ENCODE peak calls at places on chromosomes 7 and 10, in nine cellular contexts. W is amygdala, L is AG04450, B is NCI-H748 treated with DMSO at 0.1 percent for 48 hours, A is endothelial cell, P is ACHN, J is cortex of kidney, I is heart right ventricle, C is adrenal gland. O is an unnamed sample.

GRCh38 chr7:139886206-139886605 is 57.1 kb downstream of the TBXAS1 start:
- DNase-seq in W (no peak), L (no peak), B (no peak), A (no peak), P (no peak), J (no peak), I (no peak), C (no peak), O (no peak)

GRCh38 chr10:73163096-73163495 is 4.7 kb downstream of the ECD start:
- DNase-seq in W (no peak), L (no peak), B (no peak), A (no peak), P (no peak), J (no peak), I (no peak), C (no peak), O (no peak)

GRCh38 chr10:103472005-103472404 is 7.0 kb downstream of the CALHM3 start:
- DNase-seq in W (no peak), L (no peak), B (no peak), A (no peak), P (no peak), J (no peak), I (no peak), C (no peak), O (no peak)

GRCh38 chr10:6924166-6924565 is 344.1 kb upstream of the PRKCQ start:
- DNase-seq in W (no peak), L (no peak), B (no peak), A (no peak), P (no peak), J (no peak), I (no peak), C (no peak), O (no peak)

GRCh38 chr7:155276032-155276799 is 21.5 kb upstream of the INSIG1 start:
- DNase-seq in W (no peak), L (no peak), B (no peak), A (no peak), P (no peak), J (no peak), I (no peak), C (no peak), O (no peak)

GRCh38 chr7:70498633-70499032 is 633.3 kb upstream of the GALNT17 start:
- DNase-seq in W (no peak), L (no peak), B (no peak), A (no peak), P (no peak), J (no peak), I (no peak), C (no peak), O (no peak)

GRCh38 chr10:116771101-116771705 is 28.8 kb upstream of the HSPA12A start:
- DNase-seq in W (no peak), L (peak), B (no peak), A (no peak), P (peak), J (no peak), I (peak), C (peak), O (no peak)

GRCh38 chr7:66283003-66283920 is 78.1 kb downstream of the TPST1 start:
- DNase-seq in W (no peak), L (peak), B (no peak), A (no peak), P (peak), J (no peak), I (no peak), C (no peak), O (no peak)

GRCh38 chr7:34153680-34154270 is 248.4 kb downstream of the BMPER start:
- DNase-seq in W (no peak), L (no peak), B (no peak), A (no peak), P (no peak), J (no peak), I (no peak), C (no peak), O (no peak)

GRCh38 chr10:86824151-86824550 is 67.7 kb downstream of the BMPR1A start:
- DNase-seq in W (no peak), L (no peak), B (no peak), A (no peak), P (no peak), J (no peak), I (no peak), C (no peak), O (no peak)

GRCh38 chr7:152121432-152121831 is 96.0 kb downstream of the GALNT11 start:
- DNase-seq in W (no peak), L (no peak), B (no peak), A (no peak), P (no peak), J (no peak), I (no peak), C (no peak), O (no peak)

GRCh38 chr7:107370816-107371215 is 99.0 kb upstream of the GPR22 start:
- DNase-seq in W (no peak), L (no peak), B (no peak), A (no peak), P (no peak), J (no peak), I (no peak), C (no peak), O (no peak)

GRCh38 chr7:25726180-25726579 is 425.8 kb upstream of the NFE2L3 start:
- DNase-seq in W (no peak), L (no peak), B (no peak), A (no peak), P (no peak), J (no peak), I (no peak), C (no peak), O (no peak)

GRCh38 chr7:78562191-78562590 is 763.6 kb downstream of the PHTF2 start:
- DNase-seq in W (no peak), L (no peak), B (peak), A (no peak), P (no peak), J (no peak), I (no peak), C (no peak), O (no peak)

GRCh38 chr7:77479536-77480088 is 57.5 kb upstream of the PTPN12 start:
- DNase-seq in W (no peak), L (no peak), B (peak), A (no peak), P (no peak), J (no peak), I (no peak), C (no peak), O (no peak)

GRCh38 chr10:103814626-103815370 is 40.6 kb downstream of the SH3PXD2A start:
- DNase-seq in W (no peak), L (no peak), B (no peak), A (no peak), P (no peak), J (no peak), I (no peak), C (no peak), O (no peak)

GRCh38 chr7:143380264-143380645 is 890 bp upstream of the ZYX start:
- DNase-seq in W (peak), L (peak), B (peak), A (peak), P (peak), J (no peak), I (peak), C (peak), O (no peak)

GRCh38 chr7:17552952-17553351 is 254.5 kb downstream of the AHR start:
- DNase-seq in W (no peak), L (no peak), B (no peak), A (no peak), P (no peak), J (no peak), I (no peak), C (no peak), O (no peak)

GRCh38 chr7:142375710-142376313 is 118.0 kb upstream of the PRSS58 start:
- DNase-seq in W (no peak), L (no peak), B (no peak), A (peak), P (peak), J (no peak), I (no peak), C (no peak), O (peak)

GRCh38 chr10:73247509-73248258 is 629 bp upstream of the DNAJC9 start:
- DNase-seq in W (no peak), L (peak), B (no peak), A (no peak), P (no peak), J (no peak), I (no peak), C (no peak), O (no peak)

GRCh38 chr7:51706851-51707250 is 390.2 kb upstream of the COBL start:
- DNase-seq in W (no peak), L (no peak), B (no peak), A (no peak), P (no peak), J (no peak), I (no peak), C (no peak), O (no peak)